ENCODE peak calls at places on chromosome 22, in eight cellular contexts. Q is neural crest cell, G is HFF-Myc, P is epithelial cell of esophagus, R is cardiac muscle cell, V is GM13976, H is AG10803, T is heart right ventricle. L is an unnamed sample.

GRCh38 chr22:29733362-29734322 is 13.8 kb downstream of the CABP7 start:
- DNase-seq in H (no peak), P (no peak), T (peak; percentile 37), V (no peak), G (no peak), R (peak; percentile 27), Q (no peak), L (no peak)

GRCh38 chr22:22748297-22748743 is 103.9 kb downstream of the GGTLC2 start:
- DNase-seq in Q (peak; percentile 37), G (no peak), H (peak; percentile 51), P (peak; percentile 54), R (no peak), T (no peak), V (no peak), L (peak; percentile 34)

GRCh38 chr22:43628253-43628649 is 183.9 kb downstream of the EFCAB6 start:
- DNase-seq in T (peak; percentile 25), G (no peak), H (no peak), V (no peak), P (no peak), Q (no peak), R (no peak), L (no peak)

GRCh38 chr22:45552580-45553332 is 50.1 kb downstream of the FBLN1 start:
- DNase-seq in P (peak; percentile 24), H (peak; percentile 98), T (peak; percentile 69), Q (no peak), R (no peak), G (peak; percentile 84), V (no peak), L (no peak)

GRCh38 chr22:45842141-45842831 is 134.7 kb downstream of the WNT7B start:
- DNase-seq in T (no peak), Q (no peak), R (no peak), V (no peak), H (peak; percentile 71), P (peak; percentile 44), G (no peak), L (no peak)

GRCh38 chr22:30312053-30312452 is 14.7 kb downstream of the TBC1D10A start:
- DNase-seq in R (no peak), T (no peak), V (no peak), G (no peak), Q (no peak), P (peak; percentile 96), H (peak; percentile 79), L (no peak)

GRCh38 chr22:40203568-40203967 is 25.8 kb downstream of the TNRC6B start:
- DNase-seq in G (no peak), H (peak; percentile 39), P (no peak), T (no peak), V (peak; percentile 52), R (no peak), Q (no peak), L (peak; percentile 49)

GRCh38 chr22:35842954-35843353 is 125.3 kb downstream of the APOL5 start:
- DNase-seq in G (peak; percentile 48), R (peak; percentile 39), V (no peak), Q (peak; percentile 28), P (peak; percentile 46), T (no peak), H (peak; percentile 53), L (no peak)

GRCh38 chr22:46573781-46574437 is 36.5 kb upstream of the CELSR1 start:
- DNase-seq in G (no peak), R (no peak), T (no peak), Q (no peak), V (no peak), H (no peak), P (no peak), L (no peak)

GRCh38 chr22:44360686-44361381 is 48.1 kb upstream of the SHISAL1 start:
- DNase-seq in G (peak; percentile 47), H (peak; percentile 99), T (peak; percentile 59), R (no peak), Q (no peak), V (no peak), P (peak; percentile 94), L (no peak)

GRCh38 chr22:45284705-45285305 is at the start of gene UPK3A:
- DNase-seq in P (peak; percentile 58), V (no peak), Q (peak; percentile 49), G (no peak), H (no peak), R (peak; percentile 88), T (peak; percentile 76), L (peak; percentile 53)

GRCh38 chr22:35335468-35335867 is 35.8 kb downstream of the TOM1 start:
- DNase-seq in T (no peak), Q (no peak), V (no peak), H (no peak), G (no peak), P (no peak), R (no peak), L (no peak)

GRCh38 chr22:30519842-30520425 is 14.4 kb upstream of the SEC14L4 start:
- DNase-seq in P (no peak), R (no peak), Q (no peak), V (no peak), T (no peak), H (no peak), G (no peak), L (no peak)

GRCh38 chr22:30600925-30601324 is 6.0 kb upstream of the TCN2 start:
- DNase-seq in T (no peak), V (no peak), H (no peak), Q (no peak), G (no peak), R (no peak), P (no peak), L (no peak)

GRCh38 chr22:31347251-31348008 is 1.3 kb upstream of the PATZ1 start:
- DNase-seq in R (peak; percentile 84), H (peak; percentile 67), G (no peak), T (peak; percentile 68), P (peak; percentile 74), V (peak; percentile 74), Q (peak; percentile 55), L (peak; percentile 65)

GRCh38 chr22:19723990-19724827 is 870 bp downstream of the GP1BB start:
- DNase-seq in H (no peak), V (peak; percentile 69), Q (peak; percentile 59), P (peak; percentile 16), G (no peak), T (peak; percentile 52), R (peak; percentile 81), L (no peak)
- TF ChIP-seq CTCF in H (no peak), V (no peak), Q (peak; percentile 47), P (no peak), G (no peak), T (no peak), R (no peak), L (peak; percentile 45)

DNA sequence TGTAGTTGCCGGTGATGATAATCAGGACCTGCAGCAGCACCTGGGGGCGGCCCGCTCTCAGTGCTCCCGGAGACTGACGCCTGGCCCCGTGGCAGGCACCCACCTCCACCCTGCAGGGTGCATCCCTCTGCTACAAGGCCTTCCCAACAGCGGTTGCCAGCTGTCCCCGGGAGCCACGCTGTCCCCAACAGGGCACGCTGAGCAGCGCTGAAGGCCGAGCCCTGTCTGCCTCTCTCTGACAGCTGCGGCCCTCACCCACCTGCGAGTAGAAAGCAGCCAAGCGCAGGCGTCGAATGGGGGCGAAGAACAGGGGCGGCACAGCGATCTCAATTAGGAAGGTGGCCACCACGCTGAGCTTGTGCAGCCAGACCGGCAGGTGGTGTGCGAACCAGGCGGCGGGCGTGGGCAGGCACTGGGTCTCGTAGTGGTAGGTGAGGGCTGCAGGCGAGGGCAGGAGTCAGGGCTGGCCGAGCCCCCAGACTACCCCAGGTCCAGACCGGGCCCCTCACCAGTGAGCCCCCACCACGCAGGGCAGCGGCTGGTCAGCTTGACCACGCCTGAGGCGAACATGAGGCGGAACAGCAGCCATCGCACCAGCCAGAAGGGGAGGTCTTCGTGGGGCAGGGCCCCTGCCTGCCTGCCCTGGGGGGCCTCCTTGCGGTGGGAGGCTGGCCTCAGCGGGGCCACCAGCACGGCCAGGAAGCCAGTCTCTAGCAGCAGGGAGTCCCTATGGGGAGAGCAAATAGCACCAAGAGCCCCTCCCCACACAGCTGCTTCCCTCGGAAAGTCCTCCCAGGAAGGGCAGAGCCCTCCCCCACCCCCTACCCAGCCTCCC is 1.5 kb downstream of the LMF2 start:
- DNase-seq in R (no peak), G (no peak), V (no peak), T (no peak), Q (no peak), P (no peak), H (no peak), L (no peak)
- TF ChIP-seq CTCF in R (no peak), G (no peak), V (no peak), T (no peak), Q (no peak), P (no peak), H (no peak), L (no peak)

GRCh38 chr22:36885474-36885873 is 24.7 kb downstream of the NCF4 start:
- DNase-seq in R (no peak), P (no peak), G (no peak), Q (no peak), T (no peak), H (no peak), V (no peak), L (no peak)

GRCh38 chr22:36887164-36887563 is 26.3 kb upstream of the CSF2RB start:
- DNase-seq in V (no peak), H (no peak), Q (no peak), R (no peak), P (no peak), G (no peak), T (no peak), L (no peak)

GRCh38 chr22:36881504-36882245 is 20.9 kb downstream of the NCF4 start:
- DNase-seq in G (no peak), T (no peak), R (no peak), H (no peak), P (no peak), V (no peak), Q (no peak), L (no peak)

GRCh38 chr22:36884314-36885158 is 23.7 kb downstream of the NCF4 start:
- DNase-seq in T (no peak), H (peak; percentile 43), R (no peak), V (no peak), G (no peak), P (no peak), Q (no peak), L (no peak)

GRCh38 chr22:36886016-36886415 is 25.2 kb downstream of the NCF4 start:
- DNase-seq in V (no peak), T (no peak), P (no peak), G (no peak), H (no peak), R (no peak), Q (no peak), L (no peak)
- TF ChIP-seq CTCF in V (no peak), T (no peak), P (no peak), G (no peak), H (no peak), R (no peak), Q (no peak), L (no peak)

GRCh38 chr22:23856721-23857605 is 712 bp upstream of the SLC2A11 start:
- DNase-seq in V (no peak), Q (peak; percentile 53), T (peak; percentile 54), H (peak; percentile 56), G (no peak), R (peak; percentile 63), P (peak; percentile 47), L (peak; percentile 71)

GRCh38 chr22:23859201-23859600 is 1.5 kb downstream of the SLC2A11 start:
- DNase-seq in T (no peak), R (no peak), H (no peak), Q (no peak), P (no peak), G (no peak), V (no peak), L (no peak)

GRCh38 chr22:23857606-23858483 is at the start of gene SLC2A11:
- DNase-seq in P (peak; percentile 97), G (peak; percentile 91), V (peak; percentile 98), R (peak; percentile 100), T (peak; percentile 98), Q (peak; percentile 95), H (peak; percentile 96), L (peak; percentile 98)

GRCh38 chr22:23858484-23858815 is 775 bp downstream of the SLC2A11 start:
- DNase-seq in T (no peak), G (no peak), V (no peak), R (no peak), P (no peak), Q (no peak), H (no peak), L (no peak)

GRCh38 chr22:23862103-23862502 is 4.4 kb downstream of the SLC2A11 start:
- DNase-seq in G (no peak), Q (no peak), V (peak; percentile 73), T (no peak), R (peak; percentile 55), H (peak; percentile 43), P (peak; percentile 65), L (peak; percentile 63)
- TF ChIP-seq CTCF in G (peak; percentile 80), Q (peak; percentile 56), V (peak; percentile 66), T (no peak), R (peak; percentile 71), H (peak; percentile 64), P (peak; percentile 73), L (peak; percentile 83)

L was measured in GM10248.